ENCODE peak calls at places on chromosomes 6 and 20, in ten cellular contexts. W, O, K, R, P, U, X, T, N and C are unnamed samples.

GRCh38 chr20:58192567-58192966 is 35.9 kb downstream of the ANKRD60 start:
- DNase-seq in W (no peak), O (no peak), K (no peak), R (no peak), P (no peak), U (no peak), X (no peak), T (no peak), N (no peak), C (no peak)

GRCh38 chr20:63127700-63128364 is 88.1 kb downstream of the YTHDF1 start:
- DNase-seq in W (no peak), O (no peak), K (no peak), R (no peak), P (no peak), U (no peak), X (no peak), T (no peak), N (no peak), C (no peak)

GRCh38 chr6:73375216-73375615 is 5.5 kb upstream of the OOEP start:
- DNase-seq in W (no peak), O (no peak), K (no peak), R (no peak), P (no peak), U (no peak), X (no peak), T (no peak), N (no peak), C (no peak)

GRCh38 chr6:54800201-54800600 is 46.4 kb upstream of the FAM83B start:
- DNase-seq in W (no peak), O (no peak), K (no peak), R (no peak), P (no peak), U (no peak), X (no peak), T (peak), N (no peak), C (no peak)

GRCh38 chr6:105380634-105381033 is 22.2 kb downstream of the PREP start:
- DNase-seq in W (no peak), O (no peak), K (no peak), R (no peak), P (no peak), U (no peak), X (no peak), T (no peak), N (no peak), C (no peak)

GRCh38 chr6:13278184-13278583 is 50.2 kb downstream of the TBC1D7 start:
- DNase-seq in W (no peak), O (no peak), K (peak), R (no peak), P (no peak), U (no peak), X (no peak), T (no peak), N (no peak), C (no peak)

GRCh38 chr6:136823128-136823660 is 802 bp downstream of the PEX7 start:
- DNase-seq in W (no peak), O (no peak), K (no peak), R (no peak), P (no peak), U (no peak), X (no peak), T (no peak), N (no peak), C (no peak)

GRCh38 chr6:3751019-3751729 is at the start of gene PXDC1:
- DNase-seq in W (no peak), O (no peak), K (no peak), R (no peak), P (no peak), U (no peak), X (peak), T (no peak), N (peak), C (no peak)

GRCh38 chr6:40312213-40313015 is 274.8 kb downstream of the LRFN2 start:
- DNase-seq in W (no peak), O (no peak), K (no peak), R (no peak), P (no peak), U (no peak), X (no peak), T (peak), N (no peak), C (no peak)

GRCh38 chr20:1430004-1430451 is 36.6 kb downstream of the NSFL1C start:
- DNase-seq in W (no peak), O (peak), K (no peak), R (no peak), P (no peak), U (no peak), X (peak), T (no peak), N (peak), C (no peak)

GRCh38 chr20:59738851-59739250 is 134.5 kb downstream of the PHACTR3 start:
- DNase-seq in W (no peak), O (no peak), K (no peak), R (no peak), P (no peak), U (no peak), X (no peak), T (no peak), N (no peak), C (no peak)

GRCh38 chr6:13500264-13500663 is 12.9 kb upstream of the GFOD1 start:
- DNase-seq in W (no peak), O (peak), K (no peak), R (no peak), P (no peak), U (no peak), X (no peak), T (peak), N (no peak), C (no peak)

GRCh38 chr20:23061713-23062561 is 12.5 kb upstream of the THBD start:
- DNase-seq in W (no peak), O (peak), K (no peak), R (peak), P (no peak), U (no peak), X (peak), T (peak), N (peak), C (peak)